ENCODE peak calls at places on chromosome 19, in seven cellular contexts. One of them, this sample, is unnamed.

GRCh38 chr19:34960940-34961679 is 2.9 kb downstream of the ZNF792 start:
- DNase-seq in adrenal gland: no peak
- DNase-seq in tibial nerve: no peak
- DNase-seq in uterus: no peak
- DNase-seq in A549: no peak
- DNase-seq in IMR-90: no peak
- DNase-seq in lower leg skin: no peak
- DNase-seq in this sample: no peak

GRCh38 chr19:1154731-1155351 is 19.2 kb downstream of the SBNO2 start:
- DNase-seq in adrenal gland: peak
- DNase-seq in tibial nerve: peak
- DNase-seq in uterus: peak
- DNase-seq in A549: peak
- DNase-seq in IMR-90: peak
- DNase-seq in lower leg skin: peak
- DNase-seq in this sample: no peak

GRCh38 chr19:35521124-35521743 is 6.9 kb downstream of the SBSN start:
- DNase-seq in adrenal gland: no peak
- DNase-seq in tibial nerve: no peak
- DNase-seq in uterus: no peak
- DNase-seq in A549: no peak
- DNase-seq in IMR-90: no peak
- DNase-seq in lower leg skin: no peak
- DNase-seq in this sample: no peak

GRCh38 chr19:3783660-3784584 is 2.3 kb downstream of the MATK start:
- DNase-seq in adrenal gland: no peak
- DNase-seq in tibial nerve: no peak
- DNase-seq in uterus: no peak
- DNase-seq in A549: peak
- DNase-seq in IMR-90: no peak
- DNase-seq in lower leg skin: no peak
- DNase-seq in this sample: no peak

GRCh38 chr19:33794578-33795369 is 1.9 kb upstream of the KCTD15 start:
- DNase-seq in adrenal gland: no peak
- DNase-seq in tibial nerve: no peak
- DNase-seq in uterus: peak
- DNase-seq in A549: no peak
- DNase-seq in IMR-90: no peak
- DNase-seq in lower leg skin: no peak
- DNase-seq in this sample: no peak

GRCh38 chr19:29384676-29385075 is 141.1 kb upstream of the VSTM2B start:
- DNase-seq in adrenal gland: no peak
- DNase-seq in tibial nerve: no peak
- DNase-seq in uterus: no peak
- DNase-seq in A549: no peak
- DNase-seq in IMR-90: no peak
- DNase-seq in lower leg skin: no peak
- DNase-seq in this sample: no peak

GRCh38 chr19:4415352-4415751 is 12.9 kb downstream of the CHAF1A start:
- DNase-seq in adrenal gland: peak
- DNase-seq in tibial nerve: no peak
- DNase-seq in uterus: no peak
- DNase-seq in A549: no peak
- DNase-seq in IMR-90: no peak
- DNase-seq in lower leg skin: no peak
- DNase-seq in this sample: no peak

GRCh38 chr19:36916991-36917390 is 859 bp downstream of the ZNF568 start:
- DNase-seq in adrenal gland: peak
- DNase-seq in tibial nerve: no peak
- DNase-seq in uterus: no peak
- DNase-seq in A549: peak
- DNase-seq in IMR-90: peak
- DNase-seq in lower leg skin: no peak
- DNase-seq in this sample: peak

GRCh38 chr19:53865918-53866696 is 1.6 kb upstream of the MYADM start:
- DNase-seq in adrenal gland: peak
- DNase-seq in tibial nerve: no peak
- DNase-seq in uterus: peak
- DNase-seq in A549: peak
- DNase-seq in IMR-90: peak
- DNase-seq in lower leg skin: peak
- DNase-seq in this sample: no peak

GRCh38 chr19:28971011-28971410 is 241.9 kb downstream of the UQCRFS1 start:
- DNase-seq in adrenal gland: peak
- DNase-seq in tibial nerve: no peak
- DNase-seq in uterus: no peak
- DNase-seq in A549: no peak
- DNase-seq in IMR-90: peak
- DNase-seq in lower leg skin: no peak
- DNase-seq in this sample: no peak

DNA sequence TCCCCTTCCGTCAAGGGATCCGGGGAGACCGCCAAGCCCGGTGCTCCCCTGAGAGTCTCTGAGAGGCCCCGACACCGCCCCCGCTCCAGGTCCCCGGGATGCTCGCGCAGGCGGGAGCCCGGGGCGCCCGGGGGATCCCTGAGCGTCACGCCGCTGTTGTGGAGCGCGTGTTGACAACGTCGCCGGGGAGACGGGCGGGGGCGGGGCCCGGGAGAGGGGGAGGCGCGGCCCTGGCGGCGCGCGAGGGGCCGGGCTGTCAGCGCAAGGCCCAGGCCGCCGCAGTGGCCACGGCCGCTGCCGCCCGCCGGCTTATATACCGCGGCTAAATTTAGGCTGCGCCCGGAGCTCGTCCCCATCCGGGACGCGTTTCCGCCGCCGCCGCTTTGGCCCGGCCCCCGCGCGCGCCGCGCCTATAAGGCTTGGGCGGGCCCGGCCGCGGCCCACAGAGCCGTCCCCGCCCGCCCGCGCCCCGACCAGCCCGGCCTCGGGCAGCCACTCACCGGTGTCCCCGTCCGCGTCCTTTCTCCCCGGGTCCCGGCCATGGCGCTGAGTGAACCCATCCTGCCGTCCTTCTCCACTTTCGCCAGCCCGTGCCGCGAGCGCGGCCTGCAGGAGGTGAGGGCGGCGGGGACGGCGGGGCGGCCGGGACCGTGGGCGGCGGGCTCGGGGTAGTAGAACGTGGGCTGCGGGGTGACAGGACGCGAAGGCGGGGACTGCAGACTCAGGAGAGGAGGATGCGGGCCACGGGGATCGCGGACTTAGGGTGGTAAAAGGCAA is at the start of gene KLF2:
- DNase-seq in adrenal gland: peak
- DNase-seq in tibial nerve: peak
- DNase-seq in uterus: peak
- DNase-seq in A549: peak
- DNase-seq in IMR-90: peak
- DNase-seq in lower leg skin: peak
- DNase-seq in this sample: peak
- TF ChIP-seq POLR2A in adrenal gland: peak
- TF ChIP-seq POLR2A in tibial nerve: peak
- TF ChIP-seq POLR2A in uterus: peak
- TF ChIP-seq POLR2A in A549: peak
- TF ChIP-seq POLR2A in IMR-90: peak
- TF ChIP-seq POLR2A in lower leg skin: peak
- TF ChIP-seq POLR2A in this sample: no peak

DNA sequence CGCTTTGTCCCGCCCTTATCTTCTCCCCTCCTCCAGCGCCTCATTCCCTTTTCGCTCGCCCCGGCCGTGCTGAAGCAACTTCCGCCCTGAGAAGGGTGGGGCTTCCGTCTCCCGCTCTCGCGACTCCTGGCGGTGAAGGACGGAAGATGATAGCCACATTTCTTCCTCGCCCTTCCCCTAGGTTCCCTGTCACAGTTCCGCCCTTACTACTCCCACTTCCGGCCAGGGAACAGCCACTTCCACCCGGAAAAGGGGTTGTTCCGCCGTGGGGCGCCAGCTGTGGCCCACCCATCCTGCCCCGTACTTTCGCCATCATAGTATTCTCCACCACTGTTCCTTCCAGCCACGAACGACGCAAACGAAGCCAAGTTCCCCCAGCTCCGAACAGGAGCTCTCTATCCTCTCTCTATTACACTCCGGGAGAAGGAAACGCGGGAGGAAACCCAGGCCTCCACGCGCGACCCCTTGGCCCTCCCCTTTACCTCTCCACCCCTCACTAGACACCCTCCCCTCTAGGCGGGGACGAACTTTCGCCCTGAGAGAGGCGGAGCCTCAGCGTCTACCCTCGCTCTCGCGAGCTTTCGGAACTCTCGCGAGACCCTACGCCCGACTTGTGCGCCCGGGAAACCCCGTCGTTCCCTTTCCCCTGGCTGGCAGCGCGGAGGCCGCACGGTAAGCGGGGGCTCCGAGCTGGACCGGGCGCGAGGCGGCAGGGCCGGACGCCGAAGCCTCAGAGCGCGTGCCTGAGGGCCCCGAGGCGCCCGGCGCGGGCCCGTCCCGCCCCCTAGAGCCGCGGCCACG is at the start of gene RPS19:
- DNase-seq in adrenal gland: peak
- DNase-seq in tibial nerve: peak
- DNase-seq in uterus: peak
- DNase-seq in A549: peak
- DNase-seq in IMR-90: peak
- DNase-seq in lower leg skin: peak
- DNase-seq in this sample: peak
- TF ChIP-seq POLR2A in adrenal gland: peak
- TF ChIP-seq POLR2A in tibial nerve: peak
- TF ChIP-seq POLR2A in uterus: peak
- TF ChIP-seq POLR2A in A549: peak
- TF ChIP-seq POLR2A in IMR-90: peak
- TF ChIP-seq POLR2A in lower leg skin: no peak
- TF ChIP-seq POLR2A in this sample: peak

DNA sequence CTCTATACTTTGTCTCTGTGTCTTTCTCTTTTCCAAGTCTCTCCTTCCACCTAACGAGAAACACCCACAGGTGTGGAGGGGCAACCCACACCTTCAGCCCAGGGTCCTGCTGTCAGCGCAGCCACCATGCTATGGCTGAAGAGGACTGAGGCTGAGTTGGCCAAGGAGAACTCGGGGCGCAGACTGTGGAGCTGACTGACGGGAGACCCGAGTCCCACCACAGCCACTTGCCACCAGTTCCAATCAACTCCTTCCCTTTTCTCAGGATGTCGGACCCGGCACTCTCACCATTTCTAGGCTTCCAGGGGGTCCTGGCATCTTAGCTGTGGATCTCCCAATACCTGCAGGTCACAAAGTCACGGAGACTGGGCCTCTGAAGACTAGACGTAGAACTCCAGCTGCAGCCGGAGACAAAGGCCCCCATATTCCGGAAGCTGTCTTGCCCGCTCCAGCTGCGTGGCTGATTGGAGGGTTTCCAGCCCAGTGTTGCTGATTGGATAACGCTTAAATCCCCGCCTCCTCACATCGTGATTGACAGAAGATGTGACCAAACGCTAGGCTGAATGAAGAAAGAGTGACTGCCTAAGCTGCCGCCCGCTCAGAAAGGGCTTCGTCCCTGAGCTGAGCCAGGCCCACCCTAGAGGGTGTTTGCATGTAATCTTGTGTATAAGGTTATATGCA is 63.6 kb downstream of the ZNF429 start:
- DNase-seq in adrenal gland: peak
- DNase-seq in tibial nerve: peak
- DNase-seq in uterus: peak
- DNase-seq in A549: no peak
- DNase-seq in IMR-90: peak
- DNase-seq in lower leg skin: peak
- DNase-seq in this sample: no peak
- TF ChIP-seq POLR2A in adrenal gland: peak
- TF ChIP-seq POLR2A in tibial nerve: peak
- TF ChIP-seq POLR2A in uterus: peak
- TF ChIP-seq POLR2A in A549: no peak
- TF ChIP-seq POLR2A in IMR-90: peak
- TF ChIP-seq POLR2A in lower leg skin: no peak
- TF ChIP-seq POLR2A in this sample: peak

GRCh38 chr19:47760632-47760999 is 15.3 kb downstream of the NOP53 start:
- DNase-seq in adrenal gland: no peak
- DNase-seq in tibial nerve: no peak
- DNase-seq in uterus: no peak
- DNase-seq in A549: no peak
- DNase-seq in IMR-90: no peak
- DNase-seq in lower leg skin: no peak
- DNase-seq in this sample: no peak

GRCh38 chr19:47762151-47762550 is 16.4 kb upstream of the SELENOW start:
- DNase-seq in adrenal gland: no peak
- DNase-seq in tibial nerve: no peak
- DNase-seq in uterus: no peak
- DNase-seq in A549: no peak
- DNase-seq in IMR-90: no peak
- DNase-seq in lower leg skin: no peak
- DNase-seq in this sample: no peak

GRCh38 chr19:47765522-47766358 is 12.8 kb upstream of the SELENOW start:
- DNase-seq in adrenal gland: peak
- DNase-seq in tibial nerve: peak
- DNase-seq in uterus: peak
- DNase-seq in A549: peak
- DNase-seq in IMR-90: peak
- DNase-seq in lower leg skin: no peak
- DNase-seq in this sample: peak

GRCh38 chr19:47761566-47761965 is 16.2 kb downstream of the NOP53 start:
- DNase-seq in adrenal gland: no peak
- DNase-seq in tibial nerve: no peak
- DNase-seq in uterus: no peak
- DNase-seq in A549: no peak
- DNase-seq in IMR-90: no peak
- DNase-seq in lower leg skin: no peak
- DNase-seq in this sample: no peak

GRCh38 chr19:47762615-47763308 is 15.7 kb upstream of the SELENOW start:
- DNase-seq in adrenal gland: peak
- DNase-seq in tibial nerve: no peak
- DNase-seq in uterus: peak
- DNase-seq in A549: no peak
- DNase-seq in IMR-90: no peak
- DNase-seq in lower leg skin: no peak
- DNase-seq in this sample: no peak
- TF ChIP-seq POLR2A in adrenal gland: no peak
- TF ChIP-seq POLR2A in tibial nerve: no peak
- TF ChIP-seq POLR2A in uterus: no peak
- TF ChIP-seq POLR2A in A549: no peak
- TF ChIP-seq POLR2A in IMR-90: no peak
- TF ChIP-seq POLR2A in lower leg skin: no peak
- TF ChIP-seq POLR2A in this sample: no peak

GRCh38 chr19:45772130-45772880 is 3.3 kb upstream of the SIX5 start:
- DNase-seq in adrenal gland: no peak
- DNase-seq in tibial nerve: no peak
- DNase-seq in uterus: no peak
- DNase-seq in A549: no peak
- DNase-seq in IMR-90: no peak
- DNase-seq in lower leg skin: no peak
- DNase-seq in this sample: no peak
- TF ChIP-seq POLR2A in adrenal gland: no peak
- TF ChIP-seq POLR2A in tibial nerve: no peak
- TF ChIP-seq POLR2A in uterus: no peak
- TF ChIP-seq POLR2A in A549: no peak
- TF ChIP-seq POLR2A in IMR-90: no peak
- TF ChIP-seq POLR2A in lower leg skin: no peak
- TF ChIP-seq POLR2A in this sample: no peak

GRCh38 chr19:13275016-13275722 is 125.0 kb downstream of the IER2 start:
- DNase-seq in adrenal gland: no peak
- DNase-seq in tibial nerve: no peak
- DNase-seq in uterus: no peak
- DNase-seq in A549: no peak
- DNase-seq in IMR-90: no peak
- DNase-seq in lower leg skin: no peak
- DNase-seq in this sample: no peak
- TF ChIP-seq POLR2A in adrenal gland: no peak
- TF ChIP-seq POLR2A in tibial nerve: no peak
- TF ChIP-seq POLR2A in uterus: no peak
- TF ChIP-seq POLR2A in A549: no peak
- TF ChIP-seq POLR2A in IMR-90: no peak
- TF ChIP-seq POLR2A in lower leg skin: no peak
- TF ChIP-seq POLR2A in this sample: no peak

This sample was measured in erythroblast.